ENCODE peak calls at places on chromosomes 12 and 14, in five cellular contexts. One of them, this sample, is unnamed.

GRCh38 chr12:75759842-75760260 is 248.4 kb upstream of the KRR1 start:
- DNase-seq in IMR-90: peak; percentile 94
- DNase-seq in left lung: no peak
- DNase-seq in lower lobe of right lung: no peak
- DNase-seq in NT2/D1: no peak
- DNase-seq in this sample: no peak

GRCh38 chr14:103520657-103521437 is 1.8 kb downstream of the CKB start:
- DNase-seq in IMR-90: peak; percentile 40
- DNase-seq in left lung: peak; percentile 76
- DNase-seq in lower lobe of right lung: peak; percentile 91
- DNase-seq in NT2/D1: no peak
- DNase-seq in this sample: peak; percentile 65

GRCh38 chr12:45292486-45293195 is 76.7 kb downstream of the ANO6 start:
- DNase-seq in IMR-90: peak; percentile 29
- DNase-seq in left lung: no peak
- DNase-seq in lower lobe of right lung: no peak
- DNase-seq in NT2/D1: no peak
- DNase-seq in this sample: no peak

GRCh38 chr12:75622492-75622891 is 111.1 kb upstream of the KRR1 start:
- DNase-seq in IMR-90: no peak
- DNase-seq in left lung: no peak
- DNase-seq in lower lobe of right lung: no peak
- DNase-seq in NT2/D1: no peak
- DNase-seq in this sample: no peak

GRCh38 chr12:120368789-120369475 is at the start of gene MSI1:
- DNase-seq in IMR-90: no peak
- DNase-seq in left lung: no peak
- DNase-seq in lower lobe of right lung: no peak
- DNase-seq in NT2/D1: no peak
- DNase-seq in this sample: peak; percentile 74

GRCh38 chr14:60654303-60654925 is 5.1 kb upstream of the SIX1 start:
- DNase-seq in IMR-90: peak; percentile 76
- DNase-seq in left lung: no peak
- DNase-seq in lower lobe of right lung: no peak
- DNase-seq in NT2/D1: no peak
- DNase-seq in this sample: no peak

GRCh38 chr12:50520808-50521207 is 16.0 kb downstream of the DIP2B start:
- DNase-seq in IMR-90: no peak
- DNase-seq in left lung: no peak
- DNase-seq in lower lobe of right lung: no peak
- DNase-seq in NT2/D1: no peak
- DNase-seq in this sample: no peak

GRCh38 chr14:32932302-32932920 is 6.3 kb upstream of the NPAS3 start:
- DNase-seq in IMR-90: no peak
- DNase-seq in left lung: no peak
- DNase-seq in lower lobe of right lung: no peak
- DNase-seq in NT2/D1: no peak
- DNase-seq in this sample: no peak

GRCh38 chr14:90846511-90846910 is 30.3 kb upstream of the TTC7B start:
- DNase-seq in IMR-90: peak; percentile 53
- DNase-seq in left lung: no peak
- DNase-seq in lower lobe of right lung: no peak
- DNase-seq in NT2/D1: no peak
- DNase-seq in this sample: no peak

GRCh38 chr12:24414421-24414820 is 465.0 kb upstream of the SOX5 start:
- DNase-seq in IMR-90: no peak
- DNase-seq in left lung: no peak
- DNase-seq in lower lobe of right lung: no peak
- DNase-seq in NT2/D1: no peak
- DNase-seq in this sample: no peak

GRCh38 chr14:95523051-95523817 is 6.8 kb upstream of the SYNE3 start:
- DNase-seq in IMR-90: peak; percentile 55
- DNase-seq in left lung: no peak
- DNase-seq in lower lobe of right lung: no peak
- DNase-seq in NT2/D1: no peak
- DNase-seq in this sample: no peak

GRCh38 chr14:85280074-85280473 is 249.9 kb upstream of the FLRT2 start:
- DNase-seq in IMR-90: peak; percentile 3
- DNase-seq in left lung: no peak
- DNase-seq in lower lobe of right lung: no peak
- DNase-seq in NT2/D1: no peak
- DNase-seq in this sample: no peak

GRCh38 chr12:115224031-115224430 is 540.1 kb upstream of the TBX3 start:
- DNase-seq in IMR-90: no peak
- DNase-seq in left lung: no peak
- DNase-seq in lower lobe of right lung: no peak
- DNase-seq in NT2/D1: no peak
- DNase-seq in this sample: peak; percentile 14

GRCh38 chr14:77265561-77266335 is 5.3 kb downstream of the NGB start:
- DNase-seq in IMR-90: no peak
- DNase-seq in left lung: no peak
- DNase-seq in lower lobe of right lung: no peak
- DNase-seq in NT2/D1: no peak
- DNase-seq in this sample: no peak

GRCh38 chr14:67137744-67138371 is 51.4 kb upstream of the GARIN2 start:
- DNase-seq in IMR-90: peak; percentile 22
- DNase-seq in left lung: no peak
- DNase-seq in lower lobe of right lung: no peak
- DNase-seq in NT2/D1: no peak
- DNase-seq in this sample: peak; percentile 61

GRCh38 chr12:104859144-104859543 is 98.9 kb downstream of the SLC41A2 start:
- DNase-seq in IMR-90: peak; percentile 61
- DNase-seq in left lung: no peak
- DNase-seq in lower lobe of right lung: no peak
- DNase-seq in NT2/D1: no peak
- DNase-seq in this sample: peak; percentile 52

GRCh38 chr14:68651652-68652432 is 141.0 kb downstream of the ZFP36L1 start:
- DNase-seq in IMR-90: peak; percentile 93
- DNase-seq in left lung: no peak
- DNase-seq in lower lobe of right lung: no peak
- DNase-seq in NT2/D1: no peak
- DNase-seq in this sample: no peak

GRCh38 chr14:34436118-34436905 is 25.7 kb downstream of the SPTSSA start:
- DNase-seq in IMR-90: peak; percentile 87
- DNase-seq in left lung: no peak
- DNase-seq in lower lobe of right lung: no peak
- DNase-seq in NT2/D1: no peak
- DNase-seq in this sample: no peak

GRCh38 chr14:96756745-96757144 is 40.4 kb upstream of the VRK1 start:
- DNase-seq in IMR-90: no peak
- DNase-seq in left lung: no peak
- DNase-seq in lower lobe of right lung: no peak
- DNase-seq in NT2/D1: no peak
- DNase-seq in this sample: no peak

GRCh38 chr12:3523728-3524127 is 32.7 kb downstream of the PRMT8 start:
- DNase-seq in IMR-90: no peak
- DNase-seq in left lung: no peak
- DNase-seq in lower lobe of right lung: no peak
- DNase-seq in NT2/D1: no peak
- DNase-seq in this sample: no peak

GRCh38 chr12:109098142-109098652 is 800 bp downstream of the UNG start:
- DNase-seq in IMR-90: peak; percentile 60
- DNase-seq in left lung: peak; percentile 73
- DNase-seq in lower lobe of right lung: peak; percentile 82
- DNase-seq in NT2/D1: no peak
- DNase-seq in this sample: no peak

GRCh38 chr14:32434180-32434579 is 105.1 kb downstream of the AKAP6 start:
- DNase-seq in IMR-90: no peak
- DNase-seq in left lung: no peak
- DNase-seq in lower lobe of right lung: no peak
- DNase-seq in NT2/D1: no peak
- DNase-seq in this sample: peak; percentile 27

GRCh38 chr12:96233168-96233567 is 39.0 kb downstream of the ELK3 start:
- DNase-seq in IMR-90: no peak
- DNase-seq in left lung: no peak
- DNase-seq in lower lobe of right lung: no peak
- DNase-seq in NT2/D1: no peak
- DNase-seq in this sample: no peak

GRCh38 chr14:52312872-52313492 is 1.1 kb upstream of the PTGER2 start:
- DNase-seq in IMR-90: peak; percentile 58
- DNase-seq in left lung: no peak
- DNase-seq in lower lobe of right lung: no peak
- DNase-seq in NT2/D1: no peak
- DNase-seq in this sample: no peak

GRCh38 chr12:48882325-48882687 is 16.6 kb upstream of the RND1 start:
- DNase-seq in IMR-90: peak; percentile 66
- DNase-seq in left lung: peak; percentile 63
- DNase-seq in lower lobe of right lung: no peak
- DNase-seq in NT2/D1: no peak
- DNase-seq in this sample: no peak

GRCh38 chr14:82067221-82067620 is 533.6 kb upstream of the SEL1L start:
- DNase-seq in IMR-90: no peak
- DNase-seq in left lung: no peak
- DNase-seq in lower lobe of right lung: no peak
- DNase-seq in NT2/D1: no peak
- DNase-seq in this sample: no peak

GRCh38 chr14:90536511-90537191 is 139.8 kb downstream of the CALM1 start:
- DNase-seq in IMR-90: no peak
- DNase-seq in left lung: no peak
- DNase-seq in lower lobe of right lung: peak; percentile 43
- DNase-seq in NT2/D1: no peak
- DNase-seq in this sample: no peak

GRCh38 chr12:126464157-126464556 is 1398.9 kb downstream of the AACS start:
- DNase-seq in IMR-90: no peak
- DNase-seq in left lung: no peak
- DNase-seq in lower lobe of right lung: no peak
- DNase-seq in NT2/D1: no peak
- DNase-seq in this sample: no peak
- H3K4me3 ChIP-seq in IMR-90: no peak overlapping the region
- H3K4me3 ChIP-seq in left lung: no peak overlapping the region
- H3K4me3 ChIP-seq in lower lobe of right lung: no peak overlapping the region
- H3K4me3 ChIP-seq in NT2/D1: no peak overlapping the region
- H3K4me3 ChIP-seq in this sample: no peak overlapping the region

DNA sequence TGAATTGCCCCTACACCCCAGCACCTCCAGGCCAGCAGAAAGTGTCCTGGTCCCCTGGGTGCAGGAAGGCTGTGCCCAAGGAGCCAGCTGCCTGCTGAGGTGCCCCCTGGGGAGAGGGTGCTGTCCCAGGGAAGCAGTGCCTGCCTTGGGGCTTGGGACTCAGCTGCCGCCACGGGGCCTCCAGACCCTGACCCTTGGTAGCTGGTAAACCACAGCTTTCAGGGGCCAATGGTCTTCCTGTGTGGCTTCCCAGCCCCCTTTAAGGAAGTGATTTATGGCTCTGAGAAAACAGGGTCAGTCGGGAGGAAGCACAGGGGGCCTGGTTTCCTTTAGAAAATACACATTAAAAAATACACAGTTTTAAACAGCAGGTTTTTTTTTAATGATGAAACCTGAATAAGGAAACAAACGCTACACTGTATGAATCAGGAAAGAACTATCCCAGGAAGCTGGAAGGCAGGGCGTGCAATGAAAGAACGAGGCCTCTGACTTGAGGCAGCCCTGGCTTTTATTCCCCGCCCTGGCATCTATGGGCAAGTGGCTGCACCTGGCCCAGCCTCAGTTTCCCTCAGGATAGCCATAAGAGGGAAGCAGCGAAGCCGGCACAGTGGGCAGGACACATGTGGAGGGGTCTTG is 40.6 kb upstream of the EML1 start:
- DNase-seq in IMR-90: peak; percentile 76
- DNase-seq in left lung: no peak
- DNase-seq in lower lobe of right lung: peak; percentile 34
- DNase-seq in NT2/D1: no peak
- DNase-seq in this sample: no peak
- H3K4me1 ChIP-seq in IMR-90: peaks cover 52% of the 10 kb centered on the region
- H3K4me1 ChIP-seq in left lung: peaks cover 15% of the 10 kb centered on the region
- H3K4me1 ChIP-seq in lower lobe of right lung: peaks cover 77% of the 10 kb centered on the region
- H3K4me1 ChIP-seq in NT2/D1: peaks cover 18% of the 10 kb centered on the region
- H3K4me1 ChIP-seq in this sample: no peaks in the 10 kb centered on the region

GRCh38 chr12:95218852-95219171 is 1.2 kb downstream of the VEZT start:
- DNase-seq in IMR-90: no peak
- DNase-seq in left lung: no peak
- DNase-seq in lower lobe of right lung: no peak
- DNase-seq in NT2/D1: no peak
- DNase-seq in this sample: peak; percentile 25

GRCh38 chr12:95220726-95221125 is 3.1 kb downstream of the VEZT start:
- DNase-seq in IMR-90: no peak
- DNase-seq in left lung: no peak
- DNase-seq in lower lobe of right lung: no peak
- DNase-seq in NT2/D1: no peak
- DNase-seq in this sample: no peak

GRCh38 chr12:95218164-95218851 is 701 bp downstream of the VEZT start:
- DNase-seq in IMR-90: peak; percentile 58
- DNase-seq in left lung: no peak
- DNase-seq in lower lobe of right lung: no peak
- DNase-seq in NT2/D1: no peak
- DNase-seq in this sample: peak; percentile 57

GRCh38 chr12:95217377-95218163 is at the start of the genes FGD6 and VEZT:
- DNase-seq in IMR-90: peak; percentile 99
- DNase-seq in left lung: peak; percentile 99
- DNase-seq in lower lobe of right lung: peak; percentile 99
- DNase-seq in NT2/D1: peak; percentile 98
- DNase-seq in this sample: peak; percentile 99

GRCh38 chr12:95220190-95220589 is 2.6 kb downstream of the VEZT start:
- DNase-seq in IMR-90: no peak
- DNase-seq in left lung: no peak
- DNase-seq in lower lobe of right lung: no peak
- DNase-seq in NT2/D1: no peak
- DNase-seq in this sample: no peak
- H3K4me3 ChIP-seq in IMR-90: no peak overlapping the region
- H3K4me3 ChIP-seq in left lung: no peak overlapping the region
- H3K4me3 ChIP-seq in lower lobe of right lung: no peak overlapping the region
- H3K4me3 ChIP-seq in NT2/D1: no peak overlapping the region
- H3K4me3 ChIP-seq in this sample: no peak overlapping the region

GRCh38 chr14:99838555-99839193 is 45.5 kb downstream of the EML1 start:
- DNase-seq in IMR-90: peak; percentile 59
- DNase-seq in left lung: no peak
- DNase-seq in lower lobe of right lung: peak; percentile 83
- DNase-seq in NT2/D1: peak; percentile 57
- DNase-seq in this sample: peak; percentile 49

GRCh38 chr14:99840774-99841305 is 47.6 kb downstream of the EML1 start:
- DNase-seq in IMR-90: no peak
- DNase-seq in left lung: no peak
- DNase-seq in lower lobe of right lung: no peak
- DNase-seq in NT2/D1: no peak
- DNase-seq in this sample: no peak

GRCh38 chr14:99840265-99840664 is 47.1 kb downstream of the EML1 start:
- DNase-seq in IMR-90: no peak
- DNase-seq in left lung: no peak
- DNase-seq in lower lobe of right lung: no peak
- DNase-seq in NT2/D1: no peak
- DNase-seq in this sample: no peak

GRCh38 chr14:99839696-99840095 is 46.5 kb downstream of the EML1 start:
- DNase-seq in IMR-90: no peak
- DNase-seq in left lung: no peak
- DNase-seq in lower lobe of right lung: no peak
- DNase-seq in NT2/D1: no peak
- DNase-seq in this sample: no peak

DNA sequence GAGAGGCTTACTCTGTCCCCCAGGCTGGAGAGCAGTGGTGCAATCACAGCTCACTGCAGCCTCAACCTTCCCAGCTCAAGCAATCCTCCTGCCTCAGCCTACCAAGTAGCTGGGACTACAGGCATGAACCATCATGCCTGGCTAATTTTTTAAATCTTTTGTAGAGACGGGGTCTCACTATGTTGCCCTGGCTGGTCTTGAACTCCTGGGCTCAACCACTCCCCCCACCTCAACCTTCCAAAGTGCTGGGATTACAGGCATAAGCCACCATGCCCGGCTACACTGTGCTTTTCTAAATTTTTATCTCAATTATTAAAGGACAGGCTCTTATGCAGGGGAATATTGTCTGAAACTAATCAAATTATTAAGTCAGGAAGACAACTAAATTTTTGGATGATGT is 44.6 kb downstream of the EML1 start:
- DNase-seq in IMR-90: no peak
- DNase-seq in left lung: no peak
- DNase-seq in lower lobe of right lung: no peak
- DNase-seq in NT2/D1: no peak
- DNase-seq in this sample: no peak
- H3K4me1 ChIP-seq in IMR-90: peaks cover 7% of the 10 kb centered on the region
- H3K4me1 ChIP-seq in left lung: no peaks in the 10 kb centered on the region
- H3K4me1 ChIP-seq in lower lobe of right lung: peaks cover 32% of the 10 kb centered on the region
- H3K4me1 ChIP-seq in NT2/D1: peaks cover 7% of the 10 kb centered on the region
- H3K4me1 ChIP-seq in this sample: peaks cover 54% of the 10 kb centered on the region

This sample was measured in HAP-1.